ENCODE peak calls at places on chromosomes 13 and 19, in five cellular contexts. I is IMR-90, B is right cardiac atrium, G is mesendoderm, Y is adrenal gland. P is an unnamed sample.

GRCh38 chr13:110772091-110772984 is 58.8 kb downstream of the ING1 start:
- DNase-seq in I (no peak), B (no peak), G (no peak), Y (no peak), P (no peak)

GRCh38 chr19:52923782-52924593 is 760 bp upstream of the ZNF888 start:
- DNase-seq in I (no peak), B (peak; percentile 63), G (peak; percentile 83), Y (peak; percentile 64), P (no peak)

GRCh38 chr13:45340422-45341033 is 455 bp downstream of the TPT1 start:
- DNase-seq in I (peak; percentile 91), B (peak; percentile 93), G (peak; percentile 93), Y (peak; percentile 97), P (no peak)

GRCh38 chr13:21481359-21481758 is 22.3 kb upstream of the ZDHHC20 start:
- DNase-seq in I (no peak), B (no peak), G (no peak), Y (no peak), P (no peak)

GRCh38 chr19:43499042-43499441 is 5.5 kb downstream of the PHLDB3 start:
- DNase-seq in I (no peak), B (no peak), G (no peak), Y (no peak), P (no peak)

GRCh38 chr19:49338023-49338677 is 2.9 kb downstream of the CD37 start:
- DNase-seq in I (no peak), B (no peak), G (peak; percentile 69), Y (peak; percentile 50), P (no peak)

GRCh38 chr13:93060144-93060543 is 166.5 kb upstream of the GPC6 start:
- DNase-seq in I (no peak), B (no peak), G (no peak), Y (no peak), P (no peak)

GRCh38 chr19:11496391-11497163 is 9.1 kb downstream of the ZNF653 start:
- DNase-seq in I (peak; percentile 86), B (peak; percentile 69), G (peak; percentile 93), Y (peak; percentile 88), P (no peak)

GRCh38 chr19:13987101-13987890 is 18.8 kb downstream of the RFX1 start:
- DNase-seq in I (no peak), B (no peak), G (no peak), Y (no peak), P (no peak)

GRCh38 chr13:38566526-38566925 is 120.4 kb upstream of the FREM2 start:
- DNase-seq in I (no peak), B (no peak), G (no peak), Y (no peak), P (no peak)

GRCh38 chr13:68047889-68048288 is 817.8 kb upstream of the PCDH9 start:
- DNase-seq in I (no peak), B (no peak), G (peak; percentile 10), Y (no peak), P (no peak)

GRCh38 chr19:12703056-12703455 is 6.6 kb upstream of the FBXW9 start:
- DNase-seq in I (peak; percentile 43), B (no peak), G (peak; percentile 97), Y (no peak), P (no peak)

GRCh38 chr19:54478677-54479266 is 5.7 kb upstream of the CDC42EP5 start:
- DNase-seq in I (peak; percentile 49), B (no peak), G (peak; percentile 85), Y (no peak), P (no peak)

DNA sequence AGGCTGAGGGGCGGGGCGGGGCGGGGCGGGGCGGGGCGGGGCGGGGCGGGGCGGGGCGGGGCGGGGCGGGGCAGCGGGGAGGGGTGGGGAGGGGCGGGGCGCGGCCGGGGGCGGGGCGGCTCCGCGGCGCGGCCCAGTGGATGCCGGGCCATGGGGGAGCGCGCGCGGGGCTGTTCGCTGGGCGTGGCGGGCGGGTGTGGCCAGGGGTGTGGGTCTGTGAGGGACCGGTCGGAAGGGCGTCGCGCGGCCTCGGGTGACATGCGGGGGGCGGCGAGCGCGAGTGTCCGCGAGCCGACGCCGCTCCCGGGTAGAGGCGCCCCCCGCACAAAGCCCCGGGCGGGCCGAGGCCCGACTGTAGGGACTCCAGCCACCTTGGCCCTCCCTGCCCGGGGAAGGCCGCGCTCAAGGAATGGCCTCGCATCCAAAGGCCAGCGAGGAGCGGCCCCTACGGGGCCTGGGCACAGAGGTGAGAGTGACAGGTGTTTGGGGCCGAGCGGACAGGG is at the start of gene ZFP28:
- DNase-seq in I (no peak), B (peak; percentile 88), G (peak; percentile 65), Y (no peak), P (no peak)
- H3K4me3 ChIP-seq in I (peak within 1 kb of the TSS; percentile 94), B (peak within 1 kb of the TSS; percentile 79), G (peak within 1 kb of the TSS; percentile 77), Y (peak within 1 kb of the TSS; percentile 60), P (no peak within 1 kb of the TSS)

GRCh38 chr13:40974460-40975407 is 44.4 kb downstream of the ELF1 start:
- DNase-seq in I (peak; percentile 66), B (no peak), G (peak; percentile 76), Y (no peak), P (no peak)
- H3K4me3 ChIP-seq in I (no peak overlapping the region), B (no peak overlapping the region), G (no peak overlapping the region), Y (no peak overlapping the region), P (no peak overlapping the region)

GRCh38 chr19:57803265-57803593 is 11.5 kb downstream of the ZNF552 start:
- DNase-seq in I (no peak), B (no peak), G (no peak), Y (no peak), P (no peak)

GRCh38 chr19:57802269-57802668 is 12.4 kb downstream of the ZNF552 start:
- DNase-seq in I (no peak), B (no peak), G (peak; percentile 60), Y (no peak), P (no peak)

GRCh38 chr19:57803594-57804325 is 11.0 kb downstream of the ZNF552 start:
- DNase-seq in I (peak; percentile 79), B (no peak), G (peak; percentile 96), Y (no peak), P (no peak)

DNA sequence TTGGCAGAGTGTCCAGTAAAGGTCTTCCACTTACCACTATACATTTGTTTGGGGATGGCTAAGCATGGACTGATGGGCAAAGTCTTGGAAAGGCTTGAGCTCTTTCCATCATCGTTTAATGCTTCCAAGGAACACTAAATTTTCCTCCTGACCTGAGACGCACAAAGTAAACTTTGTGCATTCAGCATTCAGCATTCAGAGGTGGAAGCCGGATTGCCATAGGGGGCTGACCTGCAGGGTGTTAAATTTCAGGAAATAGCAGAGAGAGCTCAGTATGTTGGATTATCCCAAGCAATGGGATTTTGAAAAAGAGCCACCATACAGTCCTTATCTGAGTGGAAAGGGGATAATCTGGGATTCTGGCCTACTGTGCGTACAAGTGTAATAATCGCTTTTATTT is 14.0 kb downstream of the ZNF552 start:
- DNase-seq in I (no peak), B (no peak), G (peak; percentile 34), Y (no peak), P (no peak)
- H3K4me3 ChIP-seq in I (no peak overlapping the region), B (no peak overlapping the region), G (no peak overlapping the region), Y (no peak overlapping the region), P (no peak overlapping the region)

DNA sequence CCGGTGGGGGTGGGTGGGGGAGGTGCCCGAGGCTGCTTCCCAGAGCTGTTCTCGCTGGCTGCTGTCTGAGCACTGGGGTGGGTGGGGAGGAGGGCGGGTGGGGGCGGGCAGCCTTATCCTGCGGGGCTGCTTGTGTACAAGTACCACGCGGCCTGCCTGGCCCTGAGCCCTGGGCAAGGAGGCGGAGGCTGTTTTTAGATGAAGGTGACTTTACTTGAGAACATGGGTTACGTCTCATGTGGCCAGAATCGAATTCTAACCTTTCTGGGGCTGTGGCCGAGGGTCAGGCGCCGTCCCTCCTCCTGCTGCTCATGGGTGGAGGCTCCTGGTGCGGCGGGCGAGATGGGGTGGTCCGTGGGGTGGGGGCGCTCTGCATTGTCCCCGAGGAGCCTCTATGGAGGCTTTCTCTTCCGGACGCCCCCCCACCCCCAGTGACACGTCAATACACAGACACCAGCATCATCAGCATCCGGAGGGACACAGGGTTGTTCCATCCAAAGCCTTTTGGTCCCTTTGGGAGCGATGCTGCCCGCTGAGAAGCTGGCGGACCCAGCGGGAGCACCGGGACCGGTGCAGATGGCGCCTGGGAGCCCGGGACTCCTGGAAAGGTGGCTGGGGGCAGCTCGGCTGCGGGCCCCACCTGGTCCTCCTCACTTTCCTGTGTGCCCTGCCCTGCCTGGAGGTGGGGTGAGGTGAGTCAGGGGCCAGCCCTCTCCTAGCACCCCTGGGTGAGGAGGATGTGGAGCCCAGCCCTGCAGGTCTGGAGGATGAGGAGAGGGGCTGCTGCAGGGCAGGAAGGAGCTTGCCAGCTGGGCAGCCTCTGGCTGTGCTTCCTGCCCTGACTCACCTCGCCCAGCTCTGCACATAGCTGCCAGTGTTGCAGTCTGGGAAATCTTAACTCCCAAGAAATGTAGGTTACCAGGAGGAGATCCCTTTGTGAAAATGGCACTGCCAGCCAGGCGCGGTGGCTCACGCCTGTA is 3.4 kb downstream of the BSG start:
- DNase-seq in I (peak; percentile 37), B (peak; percentile 72), G (no peak), Y (peak; percentile 84), P (no peak)
- H3K4me3 ChIP-seq in I (no peak overlapping the region), B (peak overlapping the region; percentile 50), G (no peak overlapping the region), Y (peak overlapping the region; percentile 9), P (peak overlapping the region; percentile 100)

DNA sequence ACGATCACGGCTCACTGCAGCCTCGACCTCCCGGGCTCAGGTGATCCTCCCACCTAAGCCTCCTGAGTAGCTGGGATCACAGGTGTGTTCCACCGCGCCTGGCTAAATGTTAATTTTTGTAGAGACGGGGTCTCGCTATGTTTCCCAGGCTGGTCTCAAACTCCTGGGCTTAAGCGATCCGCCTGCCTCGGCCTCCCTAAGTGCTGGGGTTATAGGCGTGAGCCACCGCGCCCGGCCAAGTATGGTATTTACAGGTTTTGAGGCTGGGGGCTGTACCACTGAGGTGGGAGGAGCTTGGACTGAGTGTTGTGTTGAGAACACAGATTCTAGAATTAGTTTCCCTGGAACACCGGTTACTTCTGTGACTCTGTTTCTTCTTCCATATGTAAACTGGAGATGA is 452 bp upstream of the PPM1N start:
- DNase-seq in I (no peak), B (no peak), G (no peak), Y (no peak), P (no peak)
- H3K4me3 ChIP-seq in I (no peak overlapping the region), B (no peak overlapping the region), G (no peak overlapping the region), Y (no peak overlapping the region), P (no peak overlapping the region)

GRCh38 chr19:7916137-7916907 is 1.7 kb downstream of the TGFBR3L start:
- DNase-seq in I (no peak), B (peak; percentile 30), G (peak; percentile 29), Y (peak; percentile 62), P (no peak)
- H3K4me3 ChIP-seq in I (peak overlapping the region; percentile 44), B (peak overlapping the region; percentile 19), G (no peak overlapping the region), Y (no peak overlapping the region), P (peak overlapping the region; percentile 29)

GRCh38 chr19:6587998-6588507 is 2.9 kb downstream of the CD70 start:
- DNase-seq in I (no peak), B (no peak), G (peak; percentile 34), Y (no peak), P (no peak)
- H3K4me3 ChIP-seq in I (no peak overlapping the region), B (no peak overlapping the region), G (no peak overlapping the region), Y (no peak overlapping the region), P (peak overlapping the region; percentile 84)